ENCODE peak calls at places on chromosomes 5 and 9, in four cellular contexts. S, M, W and R are unnamed samples.
A peak's percentile ranks its signal among the peaks of the same experiment; 100 is the strongest.

GRCh38 chr5:178389031-178389729 is 156.6 kb upstream of the PHYKPL start:
- DNase-seq in S (no peak), W (no peak), M (no peak), R (no peak)

GRCh38 chr5:175728885-175729828 is 71.3 kb downstream of the HRH2 start:
- DNase-seq in S (no peak), W (no peak), M (no peak), R (no peak)

GRCh38 chr5:10499776-10500175 is 58.1 kb downstream of the ROPN1L start:
- DNase-seq in W (no peak), S (no peak), M (peak; percentile 9), R (no peak)

GRCh38 chr9:132187006-132187760 is 25.3 kb downstream of the NTNG2 start:
- DNase-seq in S (no peak), M (no peak), W (no peak), R (no peak)

GRCh38 chr5:93394301-93394700 is 186.7 kb downstream of the NR2F1-AS1 start:
- DNase-seq in M (no peak), S (no peak), W (no peak), R (no peak)

GRCh38 chr5:144121577-144121976 is 48.9 kb downstream of the YIPF5 start:
- DNase-seq in W (no peak), M (no peak), S (no peak), R (no peak)

GRCh38 chr5:74093501-74093993 is 467.6 kb downstream of the ARHGEF28 start:
- DNase-seq in W (peak; percentile 28), S (no peak), M (no peak), R (no peak)

GRCh38 chr9:111034146-111034545 is 4.1 kb downstream of the LPAR1 start:
- DNase-seq in W (no peak), M (no peak), S (no peak), R (no peak)

DNA sequence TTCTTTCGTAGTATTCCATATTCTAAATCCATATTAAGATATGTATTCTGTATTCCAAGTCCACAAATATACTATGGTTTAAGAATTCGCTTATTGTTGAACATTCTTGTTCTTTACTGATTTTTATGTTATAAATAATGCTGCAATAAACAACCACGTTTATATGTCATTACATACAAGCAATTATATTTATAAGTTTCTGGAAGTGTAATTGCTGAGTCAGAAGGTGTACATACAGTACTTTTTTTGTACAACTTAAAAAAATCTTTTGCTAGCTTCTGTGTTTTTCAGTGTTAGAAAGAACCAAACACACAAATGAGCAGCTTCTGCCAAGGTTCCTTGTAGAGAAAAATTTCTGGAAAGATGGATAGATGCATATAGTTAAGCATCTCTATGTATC is 48.6 kb upstream of the TNFAIP8 start:
- DNase-seq in S (no peak), M (no peak), W (no peak), R (no peak)
- H3K4me1 ChIP-seq in S (peaks cover 32% of the 10 kb centered on the region), M (peaks cover 31% of the 10 kb centered on the region), W (peaks cover 3% of the 10 kb centered on the region), R (peaks cover 19% of the 10 kb centered on the region)

GRCh38 chr9:96501981-96502833 is 52.2 kb downstream of the HABP4 start:
- DNase-seq in M (no peak), S (no peak), W (no peak), R (no peak)
- H3K27ac ChIP-seq in M (no peak overlapping the region), S (no peak overlapping the region), W (no peak overlapping the region), R (no peak overlapping the region)

GRCh38 chr5:26121343-26121742 is 917.0 kb downstream of the CDH9 start:
- DNase-seq in S (no peak), W (no peak), M (no peak), R (no peak)
- TF ChIP-seq CTCF in S (no peak), W (no peak), M (no peak), R (no peak)

GRCh38 chr5:72441094-72441723 is 66.0 kb downstream of the ZNF366 start:
- DNase-seq in S (no peak), M (no peak), W (no peak), R (no peak)
- H3K4me1 ChIP-seq in S (no peaks in the 10 kb centered on the region), M (peaks cover 25% of the 10 kb centered on the region), W (no peaks in the 10 kb centered on the region), R (peaks cover 14% of the 10 kb centered on the region)

DNA sequence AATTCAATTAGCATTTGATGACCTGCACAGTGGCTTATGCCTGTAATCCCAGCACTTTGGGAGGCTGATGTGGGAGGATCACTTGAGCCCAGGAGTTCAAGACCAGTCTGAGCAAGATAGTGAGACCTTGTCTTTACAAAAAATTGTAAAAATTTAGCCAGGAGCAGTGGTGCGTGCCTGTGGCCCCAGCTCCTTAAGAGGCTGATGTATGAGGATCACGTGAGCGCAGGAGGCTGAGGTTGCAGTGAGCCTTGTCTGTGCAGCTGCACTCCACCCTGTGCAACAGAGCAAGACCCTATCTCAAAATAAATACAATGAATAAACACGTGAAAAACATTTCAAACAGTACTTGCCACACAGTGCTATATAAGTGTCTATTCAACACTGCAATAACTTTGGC is 4.2 kb downstream of the ABCA1 start:
- DNase-seq in W (no peak), M (no peak), S (no peak), R (no peak)
- H3K27ac ChIP-seq in W (peak overlapping the region; percentile 37), M (no peak overlapping the region), S (no peak overlapping the region), R (no peak overlapping the region)

GRCh38 chr9:70292253-70292652 is 33.5 kb downstream of the SMC5 start:
- DNase-seq in S (no peak), W (no peak), M (no peak), R (no peak)

GRCh38 chr9:70285981-70286616 is 27.3 kb downstream of the SMC5 start:
- DNase-seq in S (no peak), M (no peak), W (no peak), R (no peak)

GRCh38 chr9:70297141-70297540 is 38.4 kb downstream of the SMC5 start:
- DNase-seq in M (no peak), W (no peak), S (no peak), R (no peak)

GRCh38 chr9:70293214-70293613 is 34.4 kb downstream of the SMC5 start:
- DNase-seq in M (no peak), W (no peak), S (no peak), R (no peak)

DNA sequence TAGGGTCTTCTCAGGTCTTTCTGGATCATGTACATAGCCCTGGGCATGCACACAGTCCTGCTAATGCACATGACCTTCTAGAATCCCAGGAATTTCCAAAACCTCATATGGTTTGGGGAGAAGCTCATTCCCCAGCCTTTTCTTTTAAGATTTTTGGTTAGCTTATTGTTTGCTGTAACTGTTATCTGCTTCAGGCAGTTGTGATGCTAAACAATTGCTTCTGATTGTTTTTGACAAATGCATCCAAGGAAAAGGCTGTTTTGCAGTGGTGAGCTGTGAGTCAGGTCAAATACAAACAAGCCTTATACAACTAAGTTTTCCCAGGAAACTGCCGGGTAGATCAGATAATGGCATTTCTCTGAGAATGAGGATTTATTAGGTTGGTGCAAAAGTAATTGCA is 32.7 kb downstream of the SMC5 start:
- DNase-seq in S (no peak), W (no peak), M (no peak), R (no peak)
- TF ChIP-seq CTCF in S (no peak), W (no peak), M (no peak), R (no peak)

GRCh38 chr5:159038907-159039306 is 60.8 kb downstream of the EBF1 start:
- DNase-seq in S (no peak), W (no peak), M (no peak), R (no peak)

GRCh38 chr5:159045165-159045811 is 54.4 kb downstream of the EBF1 start:
- DNase-seq in M (no peak), S (no peak), W (no peak), R (no peak)

GRCh38 chr5:159041754-159042153 is 58.0 kb downstream of the EBF1 start:
- DNase-seq in S (no peak), W (no peak), M (no peak), R (no peak)

GRCh38 chr5:159043551-159043950 is 56.2 kb downstream of the EBF1 start:
- DNase-seq in S (no peak), W (no peak), M (no peak), R (no peak)

GRCh38 chr5:159040181-159040580 is 59.5 kb downstream of the EBF1 start:
- DNase-seq in S (no peak), M (no peak), W (no peak), R (no peak)
- H3K4me1 ChIP-seq in S (no peaks in the 10 kb centered on the region), M (no peaks in the 10 kb centered on the region), W (no peaks in the 10 kb centered on the region), R (no peaks in the 10 kb centered on the region)

GRCh38 chr5:22928821-22929482 is 75.8 kb upstream of the CDH12 start:
- DNase-seq in M (no peak), W (no peak), S (no peak), R (peak; percentile 5)
- H3K27ac ChIP-seq in M (no peak overlapping the region), W (no peak overlapping the region), S (no peak overlapping the region), R (no peak overlapping the region)